ENCODE peak calls at places on chromosomes 5 and 9, in six cellular contexts. E is ovary, C is BE2C, K is psoas muscle, M is astrocyte, Z is tibial nerve. T is an unnamed sample.

GRCh38 chr9:137814436-137814835 is 63.1 kb upstream of the CACNA1B start:
- DNase-seq in M (no peak), K (no peak), C (no peak), Z (no peak), E (no peak), T (no peak)

GRCh38 chr5:122346897-122347581 is 35.0 kb downstream of the SNCAIP start:
- DNase-seq in Z (no peak), K (no peak), M (no peak), C (no peak), E (no peak), T (no peak)

GRCh38 chr9:69981686-69982450 is 61.8 kb upstream of the MAMDC2 start:
- DNase-seq in K (no peak), C (no peak), Z (no peak), E (no peak), M (peak; percentile 72), T (no peak)

GRCh38 chr9:19946446-19947109 is 157.7 kb upstream of the SLC24A2 start:
- DNase-seq in K (no peak), E (no peak), Z (no peak), M (peak; percentile 18), C (no peak), T (peak; percentile 56)

GRCh38 chr9:15693701-15694100 is 140.9 kb downstream of the CCDC171 start:
- DNase-seq in E (no peak), K (no peak), Z (no peak), M (no peak), C (no peak), T (no peak)

GRCh38 chr9:80410106-80410505 is 838.3 kb downstream of the TLE4 start:
- DNase-seq in M (no peak), C (no peak), K (no peak), Z (no peak), E (peak; percentile 25), T (peak; percentile 72)

GRCh38 chr5:56405116-56405515 is 172.0 kb upstream of the ANKRD55 start:
- DNase-seq in E (no peak), Z (no peak), C (no peak), K (no peak), M (no peak), T (peak; percentile 72)

GRCh38 chr5:139131881-139132480 is 66.2 kb downstream of the SIL1 start:
- DNase-seq in M (no peak), E (peak; percentile 48), Z (no peak), C (no peak), K (no peak), T (no peak)

GRCh38 chr5:150649108-150649827 is 8.8 kb downstream of the SYNPO start:
- DNase-seq in Z (no peak), E (peak; percentile 70), M (no peak), C (peak; percentile 56), K (peak; percentile 85), T (no peak)

GRCh38 chr5:147485046-147485445 is 24.8 kb downstream of the DPYSL3 start:
- DNase-seq in E (no peak), M (peak; percentile 83), K (no peak), Z (no peak), C (no peak), T (no peak)

GRCh38 chr9:35604578-35605335 is at the start of gene TESK1:
- DNase-seq in K (peak; percentile 89), E (peak; percentile 66), Z (no peak), M (peak; percentile 19), C (peak; percentile 80), T (peak; percentile 95)

GRCh38 chr5:135324160-135324559 is 74.9 kb downstream of the MACROH2A1 start:
- DNase-seq in M (no peak), K (no peak), Z (no peak), C (no peak), E (no peak), T (no peak)

GRCh38 chr9:3181049-3181953 is 337.4 kb upstream of the PUM3 start:
- DNase-seq in M (no peak), K (peak; percentile 55), E (no peak), Z (no peak), C (peak; percentile 20), T (peak; percentile 91)

GRCh38 chr9:131803758-131804411 is 64.0 kb upstream of the RAPGEF1 start:
- DNase-seq in K (no peak), C (no peak), E (no peak), Z (no peak), M (no peak), T (no peak)

GRCh38 chr5:149268928-149269557 is 2.6 kb upstream of the AFAP1L1 start:
- DNase-seq in C (no peak), E (no peak), M (peak; percentile 24), Z (no peak), K (no peak), T (no peak)

GRCh38 chr9:23829580-23830458 is 3.8 kb upstream of the ELAVL2 start:
- DNase-seq in C (no peak), M (no peak), E (no peak), Z (no peak), K (no peak), T (peak; percentile 80)

GRCh38 chr5:55991768-55992486 is 2.8 kb downstream of the IL6ST start:
- DNase-seq in Z (no peak), M (peak; percentile 49), C (no peak), E (no peak), K (no peak), T (no peak)

GRCh38 chr5:60630836-60631235 is 69.1 kb downstream of the DEPDC1B start:
- DNase-seq in M (no peak), E (no peak), K (no peak), Z (no peak), C (no peak), T (no peak)

DNA sequence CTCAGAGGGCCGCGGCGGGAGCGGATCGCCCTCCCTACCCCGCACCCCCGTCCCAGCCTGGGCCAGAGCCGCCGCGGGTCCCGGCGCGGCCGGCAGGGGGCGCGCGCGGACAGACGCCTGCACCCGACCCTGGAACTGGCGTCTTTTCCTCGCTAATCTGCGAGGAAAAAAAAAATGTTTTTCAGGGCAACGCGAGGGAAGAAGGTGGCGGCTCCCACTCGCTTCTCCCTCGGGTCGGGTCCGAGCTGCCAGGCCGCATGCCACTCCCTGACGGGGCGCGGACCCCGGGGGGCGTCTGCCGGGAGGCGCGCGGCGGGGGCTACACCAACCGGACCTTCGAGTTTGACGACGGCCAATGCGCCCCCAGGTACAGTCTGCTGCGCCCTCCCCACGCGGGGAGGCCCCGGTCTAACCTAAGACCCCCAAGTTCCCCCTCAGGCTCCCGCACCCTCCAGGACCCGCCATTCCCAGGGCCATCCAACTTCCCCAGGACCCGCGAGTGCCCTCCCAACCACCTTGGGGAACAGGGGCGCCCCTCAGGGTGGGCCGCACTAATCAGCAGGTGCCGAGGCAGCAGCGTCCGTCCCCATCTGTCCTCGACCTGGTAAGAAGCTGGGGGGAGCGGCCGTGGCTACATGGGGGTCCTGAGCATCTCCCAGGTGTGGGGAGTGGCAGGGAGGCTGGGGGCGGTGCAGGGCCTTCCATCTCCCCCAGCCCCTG is at the start of gene KCNT1:
- DNase-seq in E (peak; percentile 63), C (peak; percentile 75), K (peak; percentile 70), Z (no peak), M (no peak), T (peak; percentile 93)
- H3K4me3 ChIP-seq in E (peak within 1 kb of the TSS; percentile 25), C (peak within 1 kb of the TSS; percentile 53), K (peak within 1 kb of the TSS; percentile 50), Z (no peak within 1 kb of the TSS), M (no peak within 1 kb of the TSS), T (no peak within 1 kb of the TSS)

GRCh38 chr9:121766081-121766683 is 114.7 kb downstream of the DAB2IP start:
- DNase-seq in M (no peak), K (peak; percentile 30), Z (no peak), C (no peak), E (no peak), T (no peak)
- H3K36me3 ChIP-seq in M (no peaks in the 10 kb centered on the region), K (peaks cover 91% of the 10 kb centered on the region), Z (no peaks in the 10 kb centered on the region), C (peaks cover 30% of the 10 kb centered on the region), E (no peaks in the 10 kb centered on the region), T (peaks cover 26% of the 10 kb centered on the region)

GRCh38 chr9:127345566-127345965 is 51.4 kb upstream of the SLC2A8 start:
- DNase-seq in M (no peak), C (no peak), E (no peak), K (no peak), Z (no peak), T (no peak)

GRCh38 chr9:127351182-127352166 is 45.5 kb upstream of the SLC2A8 start:
- DNase-seq in Z (no peak), E (no peak), M (no peak), K (no peak), C (peak; percentile 49), T (no peak)

GRCh38 chr9:127346584-127346983 is 50.4 kb upstream of the SLC2A8 start:
- DNase-seq in Z (no peak), K (no peak), E (no peak), C (peak; percentile 52), M (no peak), T (no peak)

GRCh38 chr9:127349483-127350127 is 47.4 kb upstream of the SLC2A8 start:
- DNase-seq in K (no peak), Z (no peak), C (no peak), E (no peak), M (no peak), T (no peak)

GRCh38 chr9:127347831-127348699 is 48.9 kb upstream of the SLC2A8 start:
- DNase-seq in K (no peak), E (no peak), Z (no peak), M (peak; percentile 17), C (peak; percentile 43), T (no peak)
- TF ChIP-seq CTCF in K (peak; percentile 28), E (no peak), Z (no peak), M (peak; percentile 22), C (peak; percentile 82), T (peak; percentile 60)

GRCh38 chr5:124743534-124744169 is 2.8 kb downstream of the ZNF608 start:
- DNase-seq in C (no peak), E (no peak), M (no peak), Z (no peak), K (no peak), T (peak; percentile 70)

GRCh38 chr5:124740991-124741583 is 5.4 kb downstream of the ZNF608 start:
- DNase-seq in K (no peak), Z (no peak), E (no peak), M (peak; percentile 91), C (no peak), T (no peak)

GRCh38 chr5:124742983-124743533 is 3.4 kb downstream of the ZNF608 start:
- DNase-seq in E (peak; percentile 34), C (no peak), M (peak; percentile 94), K (peak; percentile 70), Z (no peak), T (no peak)

GRCh38 chr5:124742521-124742920 is 3.9 kb downstream of the ZNF608 start:
- DNase-seq in K (no peak), C (no peak), Z (no peak), M (no peak), E (no peak), T (no peak)

DNA sequence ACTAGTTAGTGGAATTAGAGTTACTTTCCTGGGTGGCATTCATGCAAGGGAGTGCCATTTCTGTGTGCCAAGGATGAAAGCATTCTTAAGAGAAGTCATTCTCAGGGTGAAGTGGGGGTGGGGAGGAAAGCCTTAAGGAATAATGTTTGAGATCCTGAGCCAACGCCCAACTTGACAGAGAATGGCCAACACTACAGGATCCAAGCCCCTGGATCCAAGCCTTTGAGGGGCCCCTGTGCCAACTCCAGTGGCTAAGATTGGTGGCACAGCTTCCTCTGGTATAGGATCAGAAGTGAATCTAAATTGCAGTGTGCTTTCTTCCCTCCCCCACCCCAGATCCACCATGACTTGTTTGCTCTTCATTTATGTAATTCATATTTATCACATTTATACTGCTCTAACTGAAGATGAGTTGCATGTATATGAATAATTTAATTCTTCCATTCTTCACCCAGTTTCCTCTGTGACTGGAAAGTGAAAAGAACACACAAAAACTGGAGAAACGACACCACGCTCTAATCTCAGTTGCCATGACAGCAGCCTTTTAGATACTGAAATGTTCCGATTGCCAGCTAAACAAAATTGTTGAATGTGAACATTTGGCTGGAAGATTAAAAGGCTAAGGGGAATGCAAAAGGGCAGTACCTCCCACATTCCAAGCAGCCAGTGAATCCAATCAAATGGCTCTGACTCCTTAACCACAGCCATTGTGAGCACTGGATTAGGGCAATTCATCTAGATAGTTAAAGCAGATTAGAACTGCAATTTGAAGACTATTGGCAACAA is 4.5 kb downstream of the ZNF608 start:
- DNase-seq in C (no peak), E (peak; percentile 21), Z (no peak), M (peak; percentile 99), K (no peak), T (no peak)
- H3K4me3 ChIP-seq in C (peak overlapping the region; percentile 78), E (no peak overlapping the region), Z (no peak overlapping the region), M (no peak overlapping the region), K (peak overlapping the region; percentile 83), T (peak overlapping the region; percentile 95)